ENCODE peak calls at places on chromosomes 4 and X, in seven cellular contexts. J, K, R, E, C, Z and G are unnamed samples.

GRCh38 chrX:17027931-17028330 is 81.5 kb downstream of the REPS2 start:
- DNase-seq in J (no peak), K (no peak), R (no peak), E (no peak), C (no peak), Z (no peak), G (no peak)

GRCh38 chr4:124890522-124890921 is 178.0 kb upstream of the ANKRD50 start:
- DNase-seq in J (peak; percentile 70), K (no peak), R (peak; percentile 10), E (no peak), C (no peak), Z (no peak), G (no peak)

GRCh38 chrX:3451566-3451965 is 105.1 kb upstream of the MXRA5 start:
- DNase-seq in J (peak; percentile 7), K (no peak), R (no peak), E (no peak), C (peak; percentile 78), Z (no peak), G (no peak)

GRCh38 chr4:80459918-80460473 is 124.5 kb downstream of the CFAP299 start:
- DNase-seq in J (no peak), K (no peak), R (no peak), E (no peak), C (no peak), Z (no peak), G (no peak)

GRCh38 chrX:117713411-117713810 is 403.2 kb downstream of the KLHL13 start:
- DNase-seq in J (no peak), K (no peak), R (no peak), E (no peak), C (no peak), Z (no peak), G (no peak)

GRCh38 chr4:184280104-184280503 is 62.4 kb upstream of the ENPP6 start:
- DNase-seq in J (no peak), K (no peak), R (no peak), E (no peak), C (no peak), Z (no peak), G (no peak)

GRCh38 chr4:146051724-146052396 is 113.2 kb upstream of the ZNF827 start:
- DNase-seq in J (peak; percentile 78), K (no peak), R (peak; percentile 21), E (no peak), C (no peak), Z (no peak), G (no peak)

GRCh38 chr4:10020106-10020505 is 1.2 kb downstream of the SLC2A9 start:
- DNase-seq in J (no peak), K (no peak), R (no peak), E (no peak), C (no peak), Z (no peak), G (no peak)

GRCh38 chr4:48043504-48043903 is 26.9 kb downstream of the NIPAL1 start:
- DNase-seq in J (no peak), K (no peak), R (no peak), E (no peak), C (no peak), Z (no peak), G (no peak)

GRCh38 chr4:189121336-189121735 is 819.3 kb upstream of the FRG1 start:
- DNase-seq in J (no peak), K (no peak), R (no peak), E (no peak), C (no peak), Z (no peak), G (no peak)

GRCh38 chrX:7948483-7948882 is 21.3 kb upstream of the PNPLA4 start:
- DNase-seq in J (no peak), K (no peak), R (no peak), E (no peak), C (no peak), Z (no peak), G (no peak)

GRCh38 chrX:102846544-102847236 is 90.4 kb upstream of the RAB40AL start:
- DNase-seq in J (no peak), K (no peak), R (peak; percentile 36), E (no peak), C (no peak), Z (no peak), G (no peak)